ENCODE peak calls at places on chromosomes 16 and 17, in four cellular contexts. S is aorta, Q is mesendoderm, F is mucosa of descending colon. V is an unnamed sample.

GRCh38 chr16:52474679-52475078 is 72.3 kb downstream of the TOX3 start:
- DNase-seq in F (no peak), Q (no peak), S (no peak), V (no peak)

GRCh38 chr17:44235583-44235936 is 16.1 kb upstream of the UBTF start:
- DNase-seq in F (no peak), Q (no peak), S (no peak), V (peak; percentile 70)

GRCh38 chr17:13269196-13269595 is 251.4 kb upstream of the ELAC2 start:
- DNase-seq in Q (peak; percentile 10), S (no peak), F (no peak), V (no peak)

GRCh38 chr17:231966-232807 is 50.7 kb upstream of the DOC2B start:
- DNase-seq in F (peak; percentile 38), S (no peak), Q (no peak), V (no peak)

GRCh38 chr17:33273271-33273670 is 19.8 kb downstream of the ASIC2 start:
- DNase-seq in Q (no peak), S (no peak), F (no peak), V (no peak)

GRCh38 chr17:76485569-76485968 is 15.7 kb downstream of the RHBDF2 start:
- DNase-seq in Q (no peak), F (peak; percentile 37), S (peak; percentile 77), V (no peak)

GRCh38 chr16:19315889-19316288 is 30.4 kb downstream of the CLEC19A start:
- DNase-seq in Q (no peak), S (no peak), F (no peak), V (no peak)

GRCh38 chr16:11250091-11250785 is 5.8 kb downstream of the SOCS1 start:
- DNase-seq in Q (peak; percentile 67), F (peak; percentile 65), S (no peak), V (no peak)

GRCh38 chr16:47574091-47575054 is 113.2 kb downstream of the PHKB start:
- DNase-seq in S (no peak), F (no peak), Q (peak; percentile 42), V (peak; percentile 46)

GRCh38 chr16:56493131-56493530 is 26.7 kb downstream of the BBS2 start:
- DNase-seq in F (no peak), S (no peak), Q (peak; percentile 67), V (no peak)

GRCh38 chr17:29054835-29055234 is 11.9 kb downstream of the PIPOX start:
- DNase-seq in S (no peak), Q (no peak), F (no peak), V (no peak)

GRCh38 chr17:45759761-45760160 is 24.4 kb upstream of the CRHR1 start:
- DNase-seq in S (no peak), F (no peak), Q (peak; percentile 64), V (no peak)

GRCh38 chr17:46159686-46160085 is 33.5 kb downstream of the KANSL1 start:
- DNase-seq in S (no peak), Q (no peak), F (no peak), V (peak; percentile 63)

GRCh38 chr16:75267631-75268264 is 16.3 kb upstream of the BCAR1 start:
- DNase-seq in Q (peak; percentile 63), F (peak; percentile 86), S (peak; percentile 60), V (no peak)

GRCh38 chr16:73713817-73714495 is 582.7 kb upstream of the PSMD7 start:
- DNase-seq in F (no peak), S (no peak), Q (peak; percentile 72), V (peak; percentile 26)

GRCh38 chr17:42543190-42544079 is 7.4 kb downstream of the NAGLU start:
- DNase-seq in Q (no peak), S (no peak), F (no peak), V (no peak)

GRCh38 chr16:66740010-66740409 is 11.4 kb downstream of the DYNC1LI2 start:
- DNase-seq in F (no peak), S (no peak), Q (peak; percentile 64), V (no peak)

GRCh38 chr16:84348386-84348785 is 20.0 kb upstream of the ATP2C2 start:
- DNase-seq in Q (no peak), S (no peak), F (no peak), V (no peak)

GRCh38 chr16:88303890-88304819 is 78.6 kb upstream of the ZNF469 start:
- DNase-seq in Q (peak; percentile 36), S (peak; percentile 81), F (peak; percentile 53), V (peak; percentile 95)

GRCh38 chr17:82317394-82318168 is at the start of gene CD7:
- DNase-seq in S (peak; percentile 44), Q (no peak), F (no peak), V (no peak)
- H3K4me3 ChIP-seq in S (no peak within 1 kb of the TSS), Q (no peak within 1 kb of the TSS), F (no peak within 1 kb of the TSS), V (no peak within 1 kb of the TSS)

GRCh38 chr16:2159052-2159838 is 3.7 kb downstream of the TRAF7 start:
- DNase-seq in F (peak; percentile 79), S (peak; percentile 70), Q (peak; percentile 33), V (peak; percentile 75)
- H3K4me3 ChIP-seq in F (no peak overlapping the region), S (no peak overlapping the region), Q (no peak overlapping the region), V (peak overlapping the region; percentile 22)

GRCh38 chr16:50450957-50451356 is 82.2 kb upstream of the BRD7 start:
- DNase-seq in Q (no peak), F (no peak), S (no peak), V (no peak)

GRCh38 chr16:50449800-50450199 is 81.0 kb upstream of the BRD7 start:
- DNase-seq in Q (no peak), F (no peak), S (no peak), V (no peak)

GRCh38 chr16:50451951-50452508 is 83.2 kb upstream of the BRD7 start:
- DNase-seq in Q (no peak), S (no peak), F (no peak), V (no peak)

GRCh38 chr16:50455288-50455845 is 86.6 kb upstream of the BRD7 start:
- DNase-seq in F (no peak), Q (no peak), S (no peak), V (no peak)

GRCh38 chr16:50453446-50453845 is 84.7 kb upstream of the BRD7 start:
- DNase-seq in F (no peak), Q (no peak), S (no peak), V (no peak)
- H3K4me3 ChIP-seq in F (no peak overlapping the region), Q (no peak overlapping the region), S (no peak overlapping the region), V (no peak overlapping the region)

DNA sequence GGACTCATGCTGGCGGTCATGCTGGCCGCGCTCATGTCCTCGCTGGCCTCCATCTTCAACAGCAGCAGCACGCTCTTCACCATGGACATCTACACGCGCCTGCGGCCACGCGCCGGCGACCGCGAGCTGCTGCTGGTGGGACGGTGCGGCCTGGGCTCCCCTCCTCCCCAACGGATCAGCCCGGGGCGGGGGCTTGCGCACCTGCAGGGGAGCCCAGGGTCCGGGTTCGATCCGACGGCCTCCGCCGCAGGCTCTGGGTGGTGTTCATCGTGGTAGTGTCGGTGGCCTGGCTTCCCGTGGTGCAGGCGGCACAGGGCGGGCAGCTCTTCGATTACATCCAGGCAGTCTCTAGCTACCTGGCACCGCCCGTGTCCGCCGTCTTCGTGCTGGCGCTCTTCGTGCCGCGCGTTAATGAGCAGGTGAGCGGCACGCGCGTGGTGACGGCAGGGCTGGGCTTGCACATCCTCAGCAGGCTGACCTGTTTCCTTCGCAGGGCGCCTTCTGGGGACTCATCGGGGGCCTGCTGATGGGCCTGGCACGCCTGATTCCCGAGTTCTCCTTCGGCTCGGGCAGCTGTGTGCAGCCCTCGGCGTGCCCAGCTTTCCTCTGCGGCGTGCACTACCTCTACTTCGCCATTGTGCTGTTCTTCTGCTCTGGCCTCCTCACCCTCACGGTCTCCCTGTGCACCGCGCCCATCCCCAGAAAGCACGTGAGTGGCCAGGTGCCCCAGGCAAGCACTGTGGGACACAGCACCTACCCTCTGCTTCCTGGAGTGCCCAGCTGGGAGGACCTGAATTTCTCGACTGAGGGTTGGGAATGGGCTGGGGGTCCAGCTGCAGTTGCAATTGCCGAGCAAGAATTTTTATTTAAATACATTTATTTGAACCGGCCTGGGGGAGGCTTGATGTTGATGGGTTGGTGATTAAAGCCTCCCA is 6.0 kb downstream of the SLC5A2 start:
- DNase-seq in F (peak; percentile 65), Q (no peak), S (peak; percentile 52), V (no peak)
- H3K4me3 ChIP-seq in F (no peak overlapping the region), Q (no peak overlapping the region), S (no peak overlapping the region), V (no peak overlapping the region)

GRCh38 chr16:30741461-30741914 is 6.7 kb upstream of the PHKG2 start:
- DNase-seq in Q (peak; percentile 96), F (peak; percentile 78), S (no peak), V (peak; percentile 81)
- H3K4me3 ChIP-seq in Q (no peak overlapping the region), F (no peak overlapping the region), S (no peak overlapping the region), V (no peak overlapping the region)

GRCh38 chr17:4559851-4560820 is at the start of gene GGT6:
- DNase-seq in F (peak; percentile 93), Q (no peak), S (no peak), V (no peak)
- H3K4me3 ChIP-seq in F (peak within 1 kb of the TSS; percentile 33), Q (no peak within 1 kb of the TSS), S (no peak within 1 kb of the TSS), V (no peak within 1 kb of the TSS)

GRCh38 chr16:31213877-31214704 is at the start of gene TRIM72:
- DNase-seq in Q (no peak), S (no peak), F (no peak), V (no peak)
- H3K4me3 ChIP-seq in Q (peak within 1 kb of the TSS; percentile 15), S (peak within 1 kb of the TSS; percentile 8), F (no peak within 1 kb of the TSS), V (peak within 1 kb of the TSS; percentile 48)

V was measured in brain microvascular endothelial cell.